ENCODE peak calls at places on chromosomes 12 and 14, in five cellular contexts. M, H, A, Q and N are unnamed samples.

GRCh38 chr12:716506-716905 is 35.9 kb upstream of the WNK1 start:
- DNase-seq in M (no peak), H (no peak), A (no peak), Q (no peak), N (no peak)

GRCh38 chr12:124114316-124114715 is 141.3 kb downstream of the ZNF664 start:
- DNase-seq in M (no peak), H (no peak), A (no peak), Q (no peak), N (no peak)

GRCh38 chr14:93829839-93830481 is 41.7 kb upstream of the PRIMA1 start:
- DNase-seq in M (no peak), H (no peak), A (no peak), Q (no peak), N (no peak)

GRCh38 chr12:113766880-113767878 is 198.9 kb downstream of the RBM19 start:
- DNase-seq in M (no peak), H (no peak), A (no peak), Q (peak; percentile 49), N (no peak)

GRCh38 chr12:123095074-123095694 is 55.7 kb downstream of the PITPNM2 start:
- DNase-seq in M (no peak), H (no peak), A (no peak), Q (no peak), N (no peak)

GRCh38 chr12:52823761-52824450 is 10.0 kb upstream of the KRT4 start:
- DNase-seq in M (no peak), H (no peak), A (no peak), Q (no peak), N (no peak)

GRCh38 chr12:5487971-5488955 is 56.4 kb downstream of the NTF3 start:
- DNase-seq in M (no peak), H (no peak), A (no peak), Q (no peak), N (no peak)

GRCh38 chr12:94186461-94187237 is 38.3 kb downstream of the PLXNC1 start:
- DNase-seq in M (no peak), H (no peak), A (peak; percentile 52), Q (no peak), N (peak; percentile 20)

GRCh38 chr12:88471641-88472040 is 108.6 kb downstream of the KITLG start:
- DNase-seq in M (no peak), H (no peak), A (no peak), Q (peak; percentile 72), N (no peak)

GRCh38 chr12:123141615-123142517 is 9.0 kb downstream of the PITPNM2 start:
- DNase-seq in M (no peak), H (peak; percentile 69), A (no peak), Q (peak; percentile 44), N (peak; percentile 73)

GRCh38 chr12:123363743-123364531 is 710 bp downstream of the SBNO1 start:
- DNase-seq in M (peak; percentile 33), H (peak; percentile 31), A (no peak), Q (peak; percentile 36), N (peak; percentile 24)

GRCh38 chr14:56741325-56741724 is 69.0 kb downstream of the OTX2 start:
- DNase-seq in M (no peak), H (no peak), A (no peak), Q (no peak), N (no peak)

GRCh38 chr12:39239484-39240143 is 203.3 kb downstream of the KIF21A start:
- DNase-seq in M (no peak), H (no peak), A (no peak), Q (peak; percentile 48), N (no peak)

DNA sequence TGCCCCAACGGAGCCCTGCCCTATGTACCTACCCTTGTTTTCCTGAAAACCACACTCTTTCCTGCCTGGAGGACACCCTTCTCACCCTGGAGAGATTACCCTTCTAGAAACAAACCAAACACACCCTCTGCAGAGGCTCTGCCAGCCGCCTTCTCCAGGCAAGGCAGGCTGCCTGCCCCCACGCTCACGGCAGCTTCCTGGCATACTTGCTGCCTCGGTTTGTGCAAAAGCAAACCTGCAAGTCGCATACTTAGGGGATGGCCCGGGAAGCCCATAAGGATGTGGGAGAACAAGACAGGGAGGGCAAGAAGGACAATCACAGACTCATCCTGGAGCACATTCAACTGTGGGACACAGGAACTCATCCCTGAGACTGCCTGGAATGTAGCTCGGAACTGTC is 154.0 kb upstream of the DIO3 start:
- DNase-seq in M (no peak), H (no peak), A (no peak), Q (no peak), N (no peak)
- H3K4me1 ChIP-seq in M (no peaks in the 10 kb centered on the region), H (no peaks in the 10 kb centered on the region), A (no peaks in the 10 kb centered on the region), Q (no peaks in the 10 kb centered on the region), N (peaks cover 9% of the 10 kb centered on the region)

DNA sequence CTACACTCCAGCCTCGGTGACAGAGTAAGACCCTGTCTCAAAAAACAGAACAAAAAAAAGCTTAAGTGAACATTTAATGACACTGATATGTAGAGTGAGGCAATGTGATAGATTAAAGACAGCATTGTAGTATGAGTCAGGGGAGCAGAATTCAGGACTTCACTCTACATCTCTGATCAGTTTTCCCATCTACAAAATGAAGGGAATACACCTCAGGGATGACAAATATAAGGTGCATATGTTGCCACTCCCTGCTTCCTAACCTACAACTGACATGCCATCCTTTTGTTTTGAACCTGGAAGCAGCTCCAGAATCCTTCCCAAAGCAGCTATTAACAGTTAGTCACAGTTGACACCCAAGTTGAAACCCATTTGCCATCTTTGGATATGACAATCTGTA is 30.9 kb upstream of the STRN3 start:
- DNase-seq in M (no peak), H (no peak), A (no peak), Q (peak; percentile 52), N (no peak)
- H3K4me3 ChIP-seq in M (no peak overlapping the region), H (no peak overlapping the region), A (no peak overlapping the region), Q (no peak overlapping the region), N (no peak overlapping the region)

GRCh38 chr14:49892636-49893308 is at the start of gene ARF6:
- DNase-seq in M (peak; percentile 93), H (peak; percentile 98), A (peak; percentile 99), Q (peak; percentile 97), N (peak; percentile 99)
- TF ChIP-seq CTCF in M (no peak), H (no peak), A (peak; percentile 14), Q (peak; percentile 39), N (no peak)

GRCh38 chr14:52599974-52600373 is 47.3 kb downstream of the GPR137C start:
- DNase-seq in M (no peak), H (no peak), A (no peak), Q (no peak), N (no peak)
- H3K4me1 ChIP-seq in M (no peaks in the 10 kb centered on the region), H (no peaks in the 10 kb centered on the region), A (no peaks in the 10 kb centered on the region), Q (peaks cover 6% of the 10 kb centered on the region), N (no peaks in the 10 kb centered on the region)

DNA sequence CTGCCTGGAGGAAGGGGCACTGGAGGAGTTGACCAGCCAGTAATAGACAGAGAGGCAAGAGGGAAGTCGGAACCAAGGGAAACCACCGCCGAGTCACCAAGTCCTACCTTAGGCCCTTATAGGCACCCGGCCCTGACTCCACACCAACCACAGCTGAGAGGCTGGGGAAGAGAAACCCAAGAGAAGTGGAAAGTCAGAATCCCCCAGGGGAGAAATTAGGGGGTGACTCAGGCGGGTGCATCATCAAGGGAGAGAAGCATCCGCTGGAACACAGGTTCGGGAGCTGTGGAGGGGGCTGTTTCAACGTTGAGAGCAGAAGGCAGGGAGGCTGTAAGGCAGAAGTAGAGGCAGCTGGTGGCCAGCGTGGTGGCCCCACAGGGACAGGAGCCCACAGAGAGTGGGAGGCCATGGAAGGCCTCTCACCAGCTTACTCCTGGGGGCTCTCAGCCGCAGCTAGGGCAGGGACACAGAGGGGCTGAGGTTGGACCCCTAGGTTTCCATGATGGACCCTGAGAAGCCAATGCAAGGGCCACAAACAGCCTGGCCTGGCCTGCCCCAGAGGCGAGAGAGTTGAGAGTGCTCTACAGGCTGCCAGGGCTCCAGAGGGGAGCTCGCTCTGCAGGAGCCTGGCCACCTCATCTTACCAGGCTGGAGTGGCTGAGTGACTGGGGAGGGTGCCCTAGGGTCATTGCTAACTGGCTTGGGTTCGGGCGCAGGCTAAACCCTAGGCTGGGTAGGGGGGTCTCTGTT is 1.4 kb upstream of the TRMT61A start:
- DNase-seq in M (no peak), H (no peak), A (no peak), Q (peak; percentile 24), N (no peak)
- H3K4me3 ChIP-seq in M (no peak overlapping the region), H (no peak overlapping the region), A (peak overlapping the region; percentile 97), Q (no peak overlapping the region), N (no peak overlapping the region)

DNA sequence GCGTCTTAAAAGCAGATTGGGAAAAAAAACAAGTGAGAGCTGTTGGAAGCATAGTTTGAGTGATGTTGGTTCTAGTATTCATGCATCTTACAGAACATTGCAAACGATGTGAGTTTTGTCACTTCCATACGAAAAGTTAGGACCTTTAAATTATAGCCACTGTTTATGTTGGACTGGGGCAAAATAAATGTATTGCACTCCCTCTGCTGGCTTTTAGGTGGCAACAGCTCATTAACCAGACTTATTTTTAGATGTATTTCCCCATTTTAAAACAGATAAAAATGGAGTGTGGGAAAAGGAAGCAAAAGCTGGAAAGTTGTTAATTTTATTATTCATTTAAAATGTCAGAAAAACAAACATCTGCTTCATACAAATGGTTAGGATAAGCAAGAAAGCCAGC is 111.9 kb downstream of the LGR5 start:
- DNase-seq in M (no peak), H (no peak), A (no peak), Q (no peak), N (no peak)
- TF ChIP-seq CTCF in M (no peak), H (no peak), A (no peak), Q (peak; percentile 41), N (no peak)

DNA sequence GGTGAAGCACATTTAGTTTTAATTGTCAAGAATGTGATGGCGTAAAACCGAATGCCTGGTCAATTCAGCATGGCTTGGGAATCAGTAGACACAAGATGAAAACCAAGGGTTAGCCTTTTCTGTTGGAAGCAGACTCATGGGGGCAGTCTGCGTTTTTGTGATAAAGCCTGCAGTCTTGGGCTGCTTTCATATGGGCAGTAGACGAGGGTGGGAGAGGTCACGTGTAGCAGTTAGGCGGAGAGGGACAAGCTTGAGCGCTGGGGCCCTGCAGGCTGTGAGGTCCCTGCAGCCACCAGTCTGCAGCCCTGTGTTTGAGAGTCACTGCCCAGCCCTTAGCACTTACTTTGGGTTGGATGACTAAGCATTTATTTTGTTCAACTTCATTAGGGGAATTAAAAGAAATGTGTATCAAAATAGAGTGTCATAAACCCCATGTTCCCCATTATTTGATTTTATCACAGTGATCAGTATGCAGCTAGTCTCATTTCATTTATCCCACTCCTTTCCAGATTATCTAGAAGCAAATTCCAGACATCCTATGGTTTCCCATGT is 37.2 kb downstream of the EP400 start:
- DNase-seq in M (no peak), H (no peak), A (no peak), Q (no peak), N (no peak)
- H3K4me1 ChIP-seq in M (no peaks in the 10 kb centered on the region), H (no peaks in the 10 kb centered on the region), A (no peaks in the 10 kb centered on the region), Q (no peaks in the 10 kb centered on the region), N (no peaks in the 10 kb centered on the region)

DNA sequence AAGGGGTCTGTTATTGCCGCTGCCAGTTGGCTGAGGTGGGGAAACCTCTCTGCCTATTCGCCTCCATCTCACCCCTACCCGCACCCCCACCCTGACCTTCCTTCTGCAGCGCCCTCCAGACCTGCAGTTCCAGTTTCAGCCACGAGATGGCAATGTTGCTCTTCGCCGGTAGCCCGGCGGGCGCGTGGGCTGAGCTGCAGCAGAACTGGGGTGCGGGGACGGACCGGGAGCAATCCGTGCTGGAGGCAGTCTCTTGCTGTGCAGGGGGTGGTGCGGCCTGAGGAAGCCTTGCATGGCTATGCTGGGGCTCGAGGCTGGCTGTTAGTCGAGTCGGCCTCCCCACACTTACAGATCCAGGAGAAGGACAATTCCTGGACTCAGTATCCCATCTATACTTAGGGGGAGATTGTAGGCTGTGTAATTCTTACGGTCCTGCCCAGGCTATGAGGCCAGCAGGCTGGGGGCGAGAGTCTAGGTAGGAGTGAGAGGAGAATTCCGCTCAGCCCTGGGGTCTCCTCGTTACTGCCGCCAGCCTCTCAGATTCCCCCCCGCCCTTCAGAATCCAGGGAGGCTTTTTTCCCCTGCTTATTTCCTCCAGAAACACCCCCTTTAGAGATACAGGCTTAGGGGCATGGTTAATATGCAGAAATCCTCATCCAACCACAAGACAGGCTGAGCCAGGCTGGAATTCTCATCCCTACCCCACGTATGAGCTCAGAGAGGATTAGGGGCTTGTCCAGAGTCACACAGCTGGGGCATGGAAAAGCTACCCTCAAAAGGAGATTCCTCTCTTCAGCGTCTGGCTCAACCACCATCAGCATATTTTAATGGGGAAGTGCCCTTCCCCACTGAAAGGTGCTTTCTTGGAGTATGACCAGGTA is 118.2 kb downstream of the AACS start:
- DNase-seq in M (peak; percentile 62), H (peak; percentile 74), A (peak; percentile 72), Q (peak; percentile 58), N (peak; percentile 82)
- H3K4me3 ChIP-seq in M (no peak overlapping the region), H (no peak overlapping the region), A (no peak overlapping the region), Q (no peak overlapping the region), N (no peak overlapping the region)